ENCODE peak calls at places on chromosomes 7 and 10, in eight cellular contexts. One of them, this sample, is unnamed.

GRCh38 chr10:116538461-116538860 is 7.3 kb upstream of the PNLIP start:
- DNase-seq in fibroblast of the aortic adventitia: no peak
- DNase-seq in HEK293T: no peak
- DNase-seq in stimulated activated CD4-positive, alpha-beta T cell treated with anti-CD3 and anti-CD28 coated beads, Interleukin-15, amount 100 ng/mL, for 1 hour: no peak
- DNase-seq in posterior cingulate gyrus: no peak
- DNase-seq in substantia nigra: no peak
- DNase-seq in NCI-H1417: no peak
- DNase-seq in NCI-H2081: no peak
- DNase-seq in this sample: peak; percentile 5

GRCh38 chr7:135562720-135563119 is 5.0 kb downstream of the NUP205 start:
- DNase-seq in NCI-H1417: no peak
- DNase-seq in HEK293T: no peak
- DNase-seq in fibroblast of the aortic adventitia: no peak
- DNase-seq in stimulated activated CD4-positive, alpha-beta T cell treated with anti-CD3 and anti-CD28 coated beads, Interleukin-15, amount 100 ng/mL, for 1 hour: no peak
- DNase-seq in NCI-H2081: no peak
- DNase-seq in substantia nigra: no peak
- DNase-seq in posterior cingulate gyrus: no peak
- DNase-seq in this sample: no peak

GRCh38 chr7:98653601-98654310 is 36.7 kb downstream of the NPTX2 start:
- DNase-seq in stimulated activated CD4-positive, alpha-beta T cell treated with anti-CD3 and anti-CD28 coated beads, Interleukin-15, amount 100 ng/mL, for 1 hour: no peak
- DNase-seq in HEK293T: no peak
- DNase-seq in NCI-H1417: no peak
- DNase-seq in NCI-H2081: no peak
- DNase-seq in substantia nigra: no peak
- DNase-seq in fibroblast of the aortic adventitia: no peak
- DNase-seq in posterior cingulate gyrus: no peak
- DNase-seq in this sample: no peak

GRCh38 chr10:78341953-78342614 is 308.4 kb downstream of the RPS24 start:
- DNase-seq in posterior cingulate gyrus: no peak
- DNase-seq in HEK293T: no peak
- DNase-seq in substantia nigra: no peak
- DNase-seq in NCI-H1417: no peak
- DNase-seq in fibroblast of the aortic adventitia: no peak
- DNase-seq in stimulated activated CD4-positive, alpha-beta T cell treated with anti-CD3 and anti-CD28 coated beads, Interleukin-15, amount 100 ng/mL, for 1 hour: no peak
- DNase-seq in NCI-H2081: no peak
- DNase-seq in this sample: no peak

GRCh38 chr10:120945801-120946302 is 94.7 kb downstream of the WDR11 start:
- DNase-seq in fibroblast of the aortic adventitia: peak; percentile 16
- DNase-seq in NCI-H2081: no peak
- DNase-seq in posterior cingulate gyrus: peak; percentile 86
- DNase-seq in HEK293T: no peak
- DNase-seq in substantia nigra: peak; percentile 72
- DNase-seq in NCI-H1417: no peak
- DNase-seq in stimulated activated CD4-positive, alpha-beta T cell treated with anti-CD3 and anti-CD28 coated beads, Interleukin-15, amount 100 ng/mL, for 1 hour: no peak
- DNase-seq in this sample: peak; percentile 27

GRCh38 chr10:100291356-100291755 is 4.9 kb upstream of the BLOC1S2 start:
- DNase-seq in NCI-H1417: no peak
- DNase-seq in stimulated activated CD4-positive, alpha-beta T cell treated with anti-CD3 and anti-CD28 coated beads, Interleukin-15, amount 100 ng/mL, for 1 hour: no peak
- DNase-seq in fibroblast of the aortic adventitia: no peak
- DNase-seq in substantia nigra: no peak
- DNase-seq in HEK293T: no peak
- DNase-seq in posterior cingulate gyrus: no peak
- DNase-seq in NCI-H2081: no peak
- DNase-seq in this sample: peak; percentile 5

GRCh38 chr7:112125250-112125649 is 80.9 kb downstream of the DOCK4 start:
- DNase-seq in fibroblast of the aortic adventitia: no peak
- DNase-seq in posterior cingulate gyrus: no peak
- DNase-seq in NCI-H1417: no peak
- DNase-seq in NCI-H2081: no peak
- DNase-seq in HEK293T: no peak
- DNase-seq in stimulated activated CD4-positive, alpha-beta T cell treated with anti-CD3 and anti-CD28 coated beads, Interleukin-15, amount 100 ng/mL, for 1 hour: no peak
- DNase-seq in substantia nigra: no peak
- DNase-seq in this sample: no peak

GRCh38 chr7:77247206-77247850 is 47.7 kb upstream of the FGL2 start:
- DNase-seq in substantia nigra: peak; percentile 63
- DNase-seq in posterior cingulate gyrus: peak; percentile 61
- DNase-seq in stimulated activated CD4-positive, alpha-beta T cell treated with anti-CD3 and anti-CD28 coated beads, Interleukin-15, amount 100 ng/mL, for 1 hour: peak; percentile 71
- DNase-seq in NCI-H2081: peak; percentile 85
- DNase-seq in NCI-H1417: peak; percentile 88
- DNase-seq in fibroblast of the aortic adventitia: peak; percentile 88
- DNase-seq in HEK293T: peak; percentile 59
- DNase-seq in this sample: peak; percentile 78

GRCh38 chr7:92808006-92808405 is 28.4 kb downstream of the CDK6 start:
- DNase-seq in posterior cingulate gyrus: no peak
- DNase-seq in NCI-H1417: no peak
- DNase-seq in HEK293T: no peak
- DNase-seq in NCI-H2081: no peak
- DNase-seq in fibroblast of the aortic adventitia: no peak
- DNase-seq in substantia nigra: no peak
- DNase-seq in stimulated activated CD4-positive, alpha-beta T cell treated with anti-CD3 and anti-CD28 coated beads, Interleukin-15, amount 100 ng/mL, for 1 hour: no peak
- DNase-seq in this sample: peak; percentile 76

GRCh38 chr7:28596245-28596935 is 184.1 kb downstream of the CREB5 start:
- DNase-seq in substantia nigra: no peak
- DNase-seq in fibroblast of the aortic adventitia: peak; percentile 45
- DNase-seq in posterior cingulate gyrus: no peak
- DNase-seq in HEK293T: no peak
- DNase-seq in NCI-H1417: no peak
- DNase-seq in stimulated activated CD4-positive, alpha-beta T cell treated with anti-CD3 and anti-CD28 coated beads, Interleukin-15, amount 100 ng/mL, for 1 hour: no peak
- DNase-seq in NCI-H2081: no peak
- DNase-seq in this sample: peak; percentile 83

GRCh38 chr7:124764847-124765400 is 668 bp downstream of the GPR37 start:
- DNase-seq in NCI-H1417: peak; percentile 74
- DNase-seq in fibroblast of the aortic adventitia: no peak
- DNase-seq in substantia nigra: no peak
- DNase-seq in HEK293T: no peak
- DNase-seq in NCI-H2081: peak; percentile 17
- DNase-seq in posterior cingulate gyrus: peak; percentile 45
- DNase-seq in stimulated activated CD4-positive, alpha-beta T cell treated with anti-CD3 and anti-CD28 coated beads, Interleukin-15, amount 100 ng/mL, for 1 hour: no peak
- DNase-seq in this sample: no peak

GRCh38 chr7:43372656-43373355 is 210.1 kb upstream of the STK17A start:
- DNase-seq in posterior cingulate gyrus: no peak
- DNase-seq in NCI-H1417: no peak
- DNase-seq in HEK293T: no peak
- DNase-seq in NCI-H2081: no peak
- DNase-seq in fibroblast of the aortic adventitia: no peak
- DNase-seq in stimulated activated CD4-positive, alpha-beta T cell treated with anti-CD3 and anti-CD28 coated beads, Interleukin-15, amount 100 ng/mL, for 1 hour: no peak
- DNase-seq in substantia nigra: no peak
- DNase-seq in this sample: no peak

GRCh38 chr10:118708571-118708970 is 46.2 kb downstream of the CACUL1 start:
- DNase-seq in stimulated activated CD4-positive, alpha-beta T cell treated with anti-CD3 and anti-CD28 coated beads, Interleukin-15, amount 100 ng/mL, for 1 hour: no peak
- DNase-seq in posterior cingulate gyrus: no peak
- DNase-seq in substantia nigra: no peak
- DNase-seq in HEK293T: no peak
- DNase-seq in NCI-H2081: no peak
- DNase-seq in NCI-H1417: no peak
- DNase-seq in fibroblast of the aortic adventitia: no peak
- DNase-seq in this sample: no peak

GRCh38 chr10:100654835-100655759 is 90.3 kb upstream of the PAX2 start:
- DNase-seq in stimulated activated CD4-positive, alpha-beta T cell treated with anti-CD3 and anti-CD28 coated beads, Interleukin-15, amount 100 ng/mL, for 1 hour: no peak
- DNase-seq in fibroblast of the aortic adventitia: no peak
- DNase-seq in posterior cingulate gyrus: no peak
- DNase-seq in NCI-H2081: no peak
- DNase-seq in HEK293T: peak; percentile 58
- DNase-seq in substantia nigra: no peak
- DNase-seq in NCI-H1417: peak; percentile 33
- DNase-seq in this sample: peak; percentile 12

GRCh38 chr10:5775705-5776104 is 37.5 kb downstream of the GDI2 start:
- DNase-seq in NCI-H2081: no peak
- DNase-seq in posterior cingulate gyrus: no peak
- DNase-seq in fibroblast of the aortic adventitia: no peak
- DNase-seq in stimulated activated CD4-positive, alpha-beta T cell treated with anti-CD3 and anti-CD28 coated beads, Interleukin-15, amount 100 ng/mL, for 1 hour: peak; percentile 58
- DNase-seq in HEK293T: no peak
- DNase-seq in substantia nigra: no peak
- DNase-seq in NCI-H1417: no peak
- DNase-seq in this sample: no peak

GRCh38 chr10:132273304-132273944 is 34.3 kb downstream of the STK32C start:
- DNase-seq in NCI-H1417: no peak
- DNase-seq in stimulated activated CD4-positive, alpha-beta T cell treated with anti-CD3 and anti-CD28 coated beads, Interleukin-15, amount 100 ng/mL, for 1 hour: no peak
- DNase-seq in NCI-H2081: no peak
- DNase-seq in substantia nigra: no peak
- DNase-seq in posterior cingulate gyrus: no peak
- DNase-seq in fibroblast of the aortic adventitia: no peak
- DNase-seq in HEK293T: no peak
- DNase-seq in this sample: no peak

GRCh38 chr10:6037422-6037821 is 24.7 kb downstream of the IL2RA start:
- DNase-seq in NCI-H2081: no peak
- DNase-seq in NCI-H1417: no peak
- DNase-seq in stimulated activated CD4-positive, alpha-beta T cell treated with anti-CD3 and anti-CD28 coated beads, Interleukin-15, amount 100 ng/mL, for 1 hour: no peak
- DNase-seq in posterior cingulate gyrus: no peak
- DNase-seq in fibroblast of the aortic adventitia: no peak
- DNase-seq in HEK293T: no peak
- DNase-seq in substantia nigra: no peak
- DNase-seq in this sample: no peak

GRCh38 chr7:77657427-77658331 is 38.6 kb upstream of the RSBN1L start:
- DNase-seq in HEK293T: peak; percentile 31
- DNase-seq in NCI-H2081: peak; percentile 83
- DNase-seq in substantia nigra: no peak
- DNase-seq in stimulated activated CD4-positive, alpha-beta T cell treated with anti-CD3 and anti-CD28 coated beads, Interleukin-15, amount 100 ng/mL, for 1 hour: no peak
- DNase-seq in NCI-H1417: peak; percentile 85
- DNase-seq in posterior cingulate gyrus: no peak
- DNase-seq in fibroblast of the aortic adventitia: peak; percentile 58
- DNase-seq in this sample: peak; percentile 62

GRCh38 chr10:115953983-115954382 is 319.0 kb downstream of the GFRA1 start:
- DNase-seq in fibroblast of the aortic adventitia: no peak
- DNase-seq in NCI-H2081: no peak
- DNase-seq in substantia nigra: no peak
- DNase-seq in stimulated activated CD4-positive, alpha-beta T cell treated with anti-CD3 and anti-CD28 coated beads, Interleukin-15, amount 100 ng/mL, for 1 hour: no peak
- DNase-seq in NCI-H1417: no peak
- DNase-seq in HEK293T: no peak
- DNase-seq in posterior cingulate gyrus: no peak
- DNase-seq in this sample: no peak

This sample was measured in GM23248.